ENCODE peak calls at places on chromosome 19, in four cellular contexts. M is SK-N-SH, E is GM12878, P is H1. X is an unnamed sample.

GRCh38 chr19:55463583-55464031 is 944 bp downstream of the C19orf85 start:
- DNase-seq in P (no peak), E (no peak), M (no peak), X (no peak)

GRCh38 chr19:3440082-3440481 is 40.2 kb downstream of the SMIM24 start:
- DNase-seq in P (peak; percentile 92), M (peak; percentile 67), E (no peak), X (peak; percentile 50)

GRCh38 chr19:27881213-27881612 is 1331.7 kb downstream of the UQCRFS1 start:
- DNase-seq in M (no peak), E (no peak), P (no peak), X (no peak)

GRCh38 chr19:35977446-35978222 is 17.4 kb upstream of the SDHAF1 start:
- DNase-seq in M (peak; percentile 59), P (peak; percentile 86), E (no peak), X (peak; percentile 53)

GRCh38 chr19:49684251-49684982 is 5.0 kb upstream of the ADM5 start:
- DNase-seq in E (no peak), M (peak; percentile 68), P (peak; percentile 84), X (no peak)

GRCh38 chr19:56350416-56351045 is 35.9 kb upstream of the ZSCAN5A start:
- DNase-seq in M (peak; percentile 55), P (peak; percentile 52), E (peak; percentile 11), X (peak; percentile 58)

GRCh38 chr19:52527134-52527953 is at the start of gene ZNF808:
- DNase-seq in M (peak; percentile 92), P (peak; percentile 90), E (peak; percentile 68), X (peak; percentile 85)

GRCh38 chr19:18445252-18445948 is 7.5 kb upstream of the ISYNA1 start:
- DNase-seq in E (no peak), P (no peak), M (no peak), X (no peak)

GRCh38 chr19:18915639-18916038 is 3.5 kb downstream of the COPE start:
- DNase-seq in M (peak; percentile 80), P (peak; percentile 68), E (no peak), X (peak; percentile 54)

GRCh38 chr19:36719687-36720556 is 32.5 kb downstream of the ZNF567 start:
- DNase-seq in P (no peak), E (no peak), M (no peak), X (no peak)

GRCh38 chr19:480016-480855 is 16.1 kb upstream of the MADCAM1 start:
- DNase-seq in P (peak; percentile 86), E (no peak), M (peak; percentile 84), X (peak; percentile 63)

GRCh38 chr19:29479941-29480340 is 45.9 kb upstream of the VSTM2B start:
- DNase-seq in E (no peak), M (no peak), P (peak; percentile 32), X (no peak)

GRCh38 chr19:18156841-18157464 is 4.0 kb downstream of the PIK3R2 start:
- DNase-seq in M (peak; percentile 97), E (no peak), P (no peak), X (peak; percentile 63)

GRCh38 chr19:3411636-3412035 is 45.3 kb downstream of the NFIC start:
- DNase-seq in M (no peak), E (no peak), P (no peak), X (peak; percentile 54)

GRCh38 chr19:41771410-41771809 is 16.1 kb downstream of the CEACAM6 start:
- DNase-seq in P (no peak), E (no peak), M (no peak), X (no peak)

GRCh38 chr19:41367848-41368301 is 3.9 kb upstream of the B9D2 start:
- DNase-seq in E (no peak), P (no peak), M (no peak), X (no peak)

GRCh38 chr19:47848871-47849473 is 10.1 kb upstream of the TPRX2 start:
- DNase-seq in P (peak; percentile 91), M (peak; percentile 33), E (no peak), X (peak; percentile 15)

DNA sequence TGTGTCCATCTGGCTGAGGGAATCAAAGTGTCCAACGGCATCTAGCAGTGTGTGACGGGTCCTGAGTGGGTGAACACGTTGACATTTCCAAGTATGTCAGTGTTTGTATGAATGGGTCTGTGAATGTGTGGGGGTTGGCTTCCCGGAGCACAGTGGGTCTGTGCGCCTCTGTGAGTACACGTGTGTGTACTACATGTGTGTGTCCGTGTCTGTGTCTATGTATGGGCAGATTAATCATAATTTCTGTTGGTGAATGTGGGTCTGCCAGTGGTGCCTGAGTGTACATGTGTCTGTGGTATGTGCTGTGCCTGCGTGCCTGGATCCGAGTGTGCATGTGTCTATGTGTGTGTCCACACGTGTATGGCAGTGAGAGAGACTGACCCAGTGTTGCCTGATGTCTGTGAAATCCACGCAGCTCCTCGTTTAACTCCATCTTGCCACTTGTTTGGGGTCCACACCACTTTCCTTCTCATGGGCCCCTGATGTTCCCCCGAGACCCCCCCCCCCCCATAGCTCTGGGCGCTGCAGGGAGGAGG is 5.4 kb downstream of the CCDC8 start:
- DNase-seq in M (no peak), E (no peak), P (no peak), X (no peak)
- TF ChIP-seq TCF12 in M (no peak), E (no peak), P (no peak), X (no peak)

GRCh38 chr19:9916719-9917118 is 19.6 kb downstream of the OLFM2 start:
- DNase-seq in P (no peak), E (no peak), M (no peak), X (no peak)

GRCh38 chr19:9914001-9914314 is 22.4 kb downstream of the OLFM2 start:
- DNase-seq in E (no peak), M (no peak), P (no peak), X (no peak)

GRCh38 chr19:9913237-9914000 is 22.9 kb downstream of the OLFM2 start:
- DNase-seq in M (peak; percentile 90), P (peak; percentile 66), E (no peak), X (no peak)

GRCh38 chr19:9914315-9915207 is 21.8 kb downstream of the OLFM2 start:
- DNase-seq in E (no peak), M (peak; percentile 92), P (peak; percentile 90), X (peak; percentile 50)

DNA sequence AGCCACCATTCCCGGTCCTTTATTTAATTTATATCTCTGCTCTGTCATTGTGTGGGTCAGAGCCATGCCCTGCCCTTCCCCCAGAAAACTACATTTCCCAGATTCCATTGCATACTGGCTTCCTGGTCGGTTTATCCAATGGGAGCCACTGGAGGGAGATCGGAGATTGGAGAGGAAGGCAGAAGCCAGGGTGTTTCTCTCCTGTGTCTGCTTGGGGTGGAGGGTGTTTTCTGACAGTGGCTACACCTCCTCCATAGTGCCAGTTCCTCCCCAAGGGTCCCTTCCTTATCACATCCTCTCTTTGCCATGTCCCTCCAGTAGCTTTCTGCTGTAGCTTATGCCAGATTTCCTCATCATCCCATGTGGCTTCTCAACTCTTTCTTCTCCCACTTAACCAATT is 19.0 kb downstream of the OLFM2 start:
- DNase-seq in E (no peak), M (peak; percentile 81), P (no peak), X (peak; percentile 51)
- TF ChIP-seq JUND in E (no peak), M (no peak), P (no peak), X (no peak)

GRCh38 chr19:45475537-45476348 is 7.9 kb downstream of the FOSB start:
- DNase-seq in E (no peak), M (no peak), P (no peak), X (no peak)

GRCh38 chr19:45476349-45476717 is 8.5 kb downstream of the FOSB start:
- DNase-seq in M (no peak), E (no peak), P (no peak), X (no peak)

GRCh38 chr19:45477713-45478453 is 10.1 kb downstream of the FOSB start:
- DNase-seq in P (no peak), E (no peak), M (no peak), X (no peak)

GRCh38 chr19:45478454-45479238 is 10.8 kb downstream of the FOSB start:
- DNase-seq in M (peak; percentile 73), P (peak; percentile 94), E (peak; percentile 88), X (peak; percentile 91)

GRCh38 chr19:45477216-45477615 is 9.4 kb downstream of the FOSB start:
- DNase-seq in P (no peak), E (no peak), M (no peak), X (no peak)
- TF ChIP-seq TCF12 in P (no peak), E (no peak), M (no peak), X (no peak)

DNA sequence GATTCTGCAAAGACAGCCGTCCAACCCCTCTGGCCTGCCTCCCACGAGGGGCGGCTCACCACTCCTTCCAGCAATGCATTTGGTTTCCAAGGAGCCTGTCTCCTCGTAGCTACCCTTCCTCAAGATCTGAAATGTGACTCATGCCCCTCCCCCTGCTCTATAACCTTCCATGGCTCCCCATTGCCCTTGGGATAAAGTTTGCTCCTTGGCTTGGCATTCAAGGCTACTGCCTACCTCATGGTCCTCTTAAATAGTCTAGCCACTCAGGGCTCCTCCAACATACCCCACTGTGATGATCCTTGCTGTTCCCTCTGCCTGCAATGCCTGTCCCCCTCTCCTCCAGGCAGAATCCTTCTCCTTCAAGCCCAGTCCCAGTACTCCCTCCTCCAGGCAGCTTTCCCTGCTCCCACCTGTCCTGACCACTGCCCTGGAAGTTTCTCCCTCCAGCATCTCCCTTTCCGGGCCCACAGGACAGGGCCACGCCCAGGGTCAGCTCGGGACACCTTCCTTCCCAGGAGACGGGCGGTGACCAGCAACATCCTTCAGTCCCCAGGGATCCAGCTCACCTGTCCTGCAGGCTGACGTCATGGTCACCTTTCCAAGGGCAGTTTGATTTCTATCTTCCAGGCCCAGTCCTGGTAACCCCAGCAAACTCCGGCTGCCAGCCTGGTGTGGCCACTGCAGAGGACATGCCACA is 19.2 kb upstream of the SEMA6B start:
- DNase-seq in E (no peak), M (peak; percentile 24), P (no peak), X (no peak)
- TF ChIP-seq JUND in E (no peak), M (no peak), P (no peak), X (no peak)

GRCh38 chr19:23406716-23407115 is 11.4 kb upstream of the ZNF91 start:
- DNase-seq in M (no peak), P (no peak), E (no peak), X (no peak)

GRCh38 chr19:23407597-23407996 is 12.3 kb upstream of the ZNF91 start:
- DNase-seq in E (no peak), P (no peak), M (no peak), X (no peak)

GRCh38 chr19:23409392-23410048 is 14.2 kb upstream of the ZNF91 start:
- DNase-seq in P (no peak), E (no peak), M (peak; percentile 32), X (no peak)

GRCh38 chr19:23415034-23415433 is 19.8 kb upstream of the ZNF91 start:
- DNase-seq in M (no peak), P (no peak), E (no peak), X (no peak)

GRCh38 chr19:23410155-23410554 is 14.9 kb upstream of the ZNF91 start:
- DNase-seq in M (no peak), E (no peak), P (no peak), X (no peak)
- TF ChIP-seq TCF12 in M (no peak), E (no peak), P (no peak), X (no peak)

GRCh38 chr19:1650627-1651009 is 1.8 kb downstream of the TCF3 start:
- DNase-seq in M (peak; percentile 67), P (no peak), E (no peak), X (no peak)
- TF ChIP-seq JUND in M (no peak), P (no peak), E (no peak), X (no peak)

GRCh38 chr19:32976223-32976805 is 4.3 kb downstream of the FAAP24 start:
- DNase-seq in P (peak; percentile 89), E (no peak), M (peak; percentile 60), X (peak; percentile 52)
- TF ChIP-seq TCF12 in P (no peak), E (no peak), M (no peak), X (no peak)

X was measured in HepG2.